ENCODE peak calls at places on chromosome 18, in five cellular contexts. One of them, this sample, is unnamed.

GRCh38 chr18:8329186-8329771 is 280.0 kb upstream of the RAB12 start:
- DNase-seq in A549: no peak
- DNase-seq in K562: no peak
- DNase-seq in GM12878: no peak
- DNase-seq in HepG2: peak
- DNase-seq in this sample: no peak

GRCh38 chr18:25228410-25228809 is 123.6 kb downstream of the ZNF521 start:
- DNase-seq in A549: no peak
- DNase-seq in K562: no peak
- DNase-seq in GM12878: no peak
- DNase-seq in HepG2: no peak
- DNase-seq in this sample: no peak

GRCh38 chr18:41524674-41525470 is 430.2 kb upstream of the PIK3C3 start:
- DNase-seq in A549: no peak
- DNase-seq in K562: no peak
- DNase-seq in GM12878: no peak
- DNase-seq in HepG2: no peak
- DNase-seq in this sample: no peak

GRCh38 chr18:5066380-5066977 is 130.6 kb downstream of the AKAIN1 start:
- DNase-seq in A549: no peak
- DNase-seq in K562: peak
- DNase-seq in GM12878: no peak
- DNase-seq in HepG2: peak
- DNase-seq in this sample: peak

GRCh38 chr18:34592961-34593382 is 117.1 kb upstream of the DTNA start:
- DNase-seq in A549: no peak
- DNase-seq in K562: no peak
- DNase-seq in GM12878: no peak
- DNase-seq in HepG2: no peak
- DNase-seq in this sample: no peak

GRCh38 chr18:67486534-67486933 is 30.0 kb downstream of the DSEL start:
- DNase-seq in A549: no peak
- DNase-seq in K562: no peak
- DNase-seq in GM12878: no peak
- DNase-seq in HepG2: no peak
- DNase-seq in this sample: no peak

GRCh38 chr18:37535968-37536367 is 29.6 kb downstream of the CELF4 start:
- DNase-seq in A549: no peak
- DNase-seq in K562: no peak
- DNase-seq in GM12878: no peak
- DNase-seq in HepG2: no peak
- DNase-seq in this sample: no peak

GRCh38 chr18:3498705-3499451 is 48.9 kb downstream of the TGIF1 start:
- DNase-seq in A549: peak
- DNase-seq in K562: no peak
- DNase-seq in GM12878: no peak
- DNase-seq in HepG2: no peak
- DNase-seq in this sample: peak

GRCh38 chr18:40687401-40687800 is 1267.6 kb upstream of the PIK3C3 start:
- DNase-seq in A549: no peak
- DNase-seq in K562: no peak
- DNase-seq in GM12878: no peak
- DNase-seq in HepG2: no peak
- DNase-seq in this sample: no peak

GRCh38 chr18:5455644-5456043 is 88.2 kb downstream of the EPB41L3 start:
- DNase-seq in A549: no peak
- DNase-seq in K562: no peak
- DNase-seq in GM12878: no peak
- DNase-seq in HepG2: no peak
- DNase-seq in this sample: no peak

GRCh38 chr18:76699923-76700322 is 122.4 kb upstream of the ZNF236 start:
- DNase-seq in A549: no peak
- DNase-seq in K562: no peak
- DNase-seq in GM12878: no peak
- DNase-seq in HepG2: no peak
- DNase-seq in this sample: no peak

GRCh38 chr18:51235011-51235789 is 37.7 kb upstream of the MEX3C start:
- DNase-seq in A549: peak
- DNase-seq in K562: no peak
- DNase-seq in GM12878: no peak
- DNase-seq in HepG2: no peak
- DNase-seq in this sample: peak

GRCh38 chr18:7482342-7482741 is 84.8 kb upstream of the PTPRM start:
- DNase-seq in A549: no peak
- DNase-seq in K562: no peak
- DNase-seq in GM12878: no peak
- DNase-seq in HepG2: no peak
- DNase-seq in this sample: no peak

GRCh38 chr18:26301681-26302080 is 75.4 kb downstream of the TAF4B start:
- DNase-seq in A549: no peak
- DNase-seq in K562: no peak
- DNase-seq in GM12878: no peak
- DNase-seq in HepG2: no peak
- DNase-seq in this sample: peak

GRCh38 chr18:58263733-58264469 is 219.9 kb downstream of the NEDD4L start:
- DNase-seq in A549: no peak
- DNase-seq in K562: no peak
- DNase-seq in GM12878: no peak
- DNase-seq in HepG2: no peak
- DNase-seq in this sample: no peak

GRCh38 chr18:31098878-31099277 is 3.3 kb downstream of the DSC2 start:
- DNase-seq in A549: no peak
- DNase-seq in K562: no peak
- DNase-seq in GM12878: no peak
- DNase-seq in HepG2: peak
- DNase-seq in this sample: no peak

GRCh38 chr18:67818432-67818831 is 301.9 kb upstream of the DSEL start:
- DNase-seq in A549: no peak
- DNase-seq in K562: no peak
- DNase-seq in GM12878: no peak
- DNase-seq in HepG2: no peak
- DNase-seq in this sample: no peak

GRCh38 chr18:42850174-42850766 is 265.2 kb downstream of the RIT2 start:
- DNase-seq in A549: no peak
- DNase-seq in K562: no peak
- DNase-seq in GM12878: no peak
- DNase-seq in HepG2: no peak
- DNase-seq in this sample: no peak

GRCh38 chr18:6370410-6370809 is 44.3 kb downstream of the L3MBTL4 start:
- DNase-seq in A549: no peak
- DNase-seq in K562: no peak
- DNase-seq in GM12878: no peak
- DNase-seq in HepG2: peak
- DNase-seq in this sample: no peak

GRCh38 chr18:24177499-24178133 is 38.8 kb downstream of the CABYR start:
- DNase-seq in A549: no peak
- DNase-seq in K562: no peak
- DNase-seq in GM12878: no peak
- DNase-seq in HepG2: no peak
- DNase-seq in this sample: no peak

GRCh38 chr18:77230645-77231044 is 19.0 kb upstream of the GALR1 start:
- DNase-seq in A549: no peak
- DNase-seq in K562: no peak
- DNase-seq in GM12878: no peak
- DNase-seq in HepG2: no peak
- DNase-seq in this sample: no peak

GRCh38 chr18:50218432-50219197 is 23.7 kb upstream of the MYO5B start:
- DNase-seq in A549: no peak
- DNase-seq in K562: no peak
- DNase-seq in GM12878: peak
- DNase-seq in HepG2: peak
- DNase-seq in this sample: peak

GRCh38 chr18:59005266-59005665 is 134.4 kb upstream of the SEC11C start:
- DNase-seq in A549: peak
- DNase-seq in K562: no peak
- DNase-seq in GM12878: no peak
- DNase-seq in HepG2: no peak
- DNase-seq in this sample: no peak

GRCh38 chr18:77397617-77398016 is 148.0 kb downstream of the GALR1 start:
- DNase-seq in A549: no peak
- DNase-seq in K562: no peak
- DNase-seq in GM12878: no peak
- DNase-seq in HepG2: no peak
- DNase-seq in this sample: no peak

GRCh38 chr18:48994044-48994651 is 43.4 kb upstream of the SMAD7 start:
- DNase-seq in A549: no peak
- DNase-seq in K562: no peak
- DNase-seq in GM12878: no peak
- DNase-seq in HepG2: peak
- DNase-seq in this sample: no peak

GRCh38 chr18:33304277-33304676 is 136.2 kb downstream of the CCDC178 start:
- DNase-seq in A549: no peak
- DNase-seq in K562: no peak
- DNase-seq in GM12878: no peak
- DNase-seq in HepG2: no peak
- DNase-seq in this sample: no peak

GRCh38 chr18:67525328-67526110 is 9.0 kb upstream of the DSEL start:
- DNase-seq in A549: peak
- DNase-seq in K562: no peak
- DNase-seq in GM12878: no peak
- DNase-seq in HepG2: peak
- DNase-seq in this sample: no peak

GRCh38 chr18:48680871-48681270 is 142.0 kb downstream of the CTIF start:
- DNase-seq in A549: no peak
- DNase-seq in K562: no peak
- DNase-seq in GM12878: no peak
- DNase-seq in HepG2: no peak
- DNase-seq in this sample: no peak

GRCh38 chr18:76495435-76496199 is 575 bp upstream of the ZNF516 start:
- DNase-seq in A549: peak
- DNase-seq in K562: no peak
- DNase-seq in GM12878: no peak
- DNase-seq in HepG2: peak
- DNase-seq in this sample: peak

GRCh38 chr18:27540126-27540525 is 355.0 kb upstream of the CHST9 start:
- DNase-seq in A549: no peak
- DNase-seq in K562: no peak
- DNase-seq in GM12878: no peak
- DNase-seq in HepG2: no peak
- DNase-seq in this sample: no peak

GRCh38 chr18:45249306-45249705 is 366.0 kb upstream of the SLC14A2 start:
- DNase-seq in A549: no peak
- DNase-seq in K562: no peak
- DNase-seq in GM12878: no peak
- DNase-seq in HepG2: no peak
- DNase-seq in this sample: no peak

GRCh38 chr18:54284967-54285785 is 15.9 kb downstream of the POLI start:
- DNase-seq in A549: no peak
- DNase-seq in K562: no peak
- DNase-seq in GM12878: peak
- DNase-seq in HepG2: no peak
- DNase-seq in this sample: no peak

GRCh38 chr18:3216987-3217386 is 2.8 kb downstream of the MYOM1 start:
- DNase-seq in A549: no peak
- DNase-seq in K562: no peak
- DNase-seq in GM12878: no peak
- DNase-seq in HepG2: no peak
- DNase-seq in this sample: no peak

GRCh38 chr18:24862225-24862893 is 401.9 kb downstream of the HRH4 start:
- DNase-seq in A549: no peak
- DNase-seq in K562: no peak
- DNase-seq in GM12878: no peak
- DNase-seq in HepG2: no peak
- DNase-seq in this sample: no peak

DNA sequence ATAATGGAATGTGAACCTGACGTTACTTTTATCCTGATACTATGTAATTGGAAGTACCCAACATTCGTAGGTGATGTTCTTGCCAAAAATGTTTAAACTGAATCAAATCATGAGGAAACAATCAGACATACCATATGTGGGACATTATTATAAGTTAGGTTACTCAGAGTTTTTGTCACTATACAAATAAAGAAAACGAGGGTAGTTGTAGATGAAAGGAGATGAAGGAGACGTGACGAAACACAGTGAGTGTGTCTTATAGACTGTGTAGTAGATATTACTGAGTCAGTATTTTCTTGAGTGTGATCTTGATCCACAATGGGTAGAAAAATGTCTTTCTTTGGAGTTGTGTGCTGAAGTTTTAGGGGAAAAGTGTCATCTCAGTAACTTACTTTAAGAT is 176.8 kb downstream of the ZNF407 start:
- DNase-seq in A549: no peak
- DNase-seq in K562: no peak
- DNase-seq in GM12878: no peak
- DNase-seq in HepG2: no peak
- DNase-seq in this sample: no peak
- TF ChIP-seq MYC in A549: no peak
- TF ChIP-seq MYC in K562: no peak
- TF ChIP-seq MYC in GM12878: no peak
- TF ChIP-seq MYC in HepG2: no peak
- TF ChIP-seq MYC in this sample: no peak

GRCh38 chr18:64993695-64994094 is 757.1 kb upstream of the CDH7 start:
- DNase-seq in A549: no peak
- DNase-seq in K562: no peak
- DNase-seq in GM12878: no peak
- DNase-seq in HepG2: no peak
- DNase-seq in this sample: no peak
- TF ChIP-seq MYC in A549: no peak
- TF ChIP-seq MYC in K562: no peak
- TF ChIP-seq MYC in GM12878: no peak
- TF ChIP-seq MYC in HepG2: no peak
- TF ChIP-seq MYC in this sample: no peak

DNA sequence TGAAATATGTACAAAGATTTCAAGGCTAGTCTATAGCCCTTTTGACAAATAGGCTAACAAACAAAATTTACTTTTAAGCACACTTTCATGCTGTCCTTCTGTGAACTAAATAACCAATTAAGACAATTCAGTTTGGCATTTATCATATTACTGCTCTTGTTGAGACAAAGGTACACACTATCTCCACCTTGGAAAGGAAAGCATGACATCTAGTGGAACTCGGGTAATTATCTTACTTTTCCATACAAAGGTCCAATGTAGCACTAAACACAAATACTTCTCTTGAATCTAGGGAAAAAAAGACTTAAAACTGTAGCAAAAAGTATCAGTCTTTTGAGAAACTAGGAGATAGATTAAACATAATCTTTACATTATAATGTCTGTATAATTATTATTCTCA is 125.0 kb upstream of the CD226 start:
- DNase-seq in A549: no peak
- DNase-seq in K562: no peak
- DNase-seq in GM12878: no peak
- DNase-seq in HepG2: peak
- DNase-seq in this sample: no peak
- TF ChIP-seq MYC in A549: no peak
- TF ChIP-seq MYC in K562: no peak
- TF ChIP-seq MYC in GM12878: no peak
- TF ChIP-seq MYC in HepG2: no peak
- TF ChIP-seq MYC in this sample: no peak

GRCh38 chr18:36402765-36403396 is 105.4 kb downstream of the FHOD3 start:
- DNase-seq in A549: no peak
- DNase-seq in K562: no peak
- DNase-seq in GM12878: no peak
- DNase-seq in HepG2: no peak
- DNase-seq in this sample: no peak
- TF ChIP-seq MYC in A549: no peak
- TF ChIP-seq MYC in K562: no peak
- TF ChIP-seq MYC in GM12878: no peak
- TF ChIP-seq MYC in HepG2: no peak
- TF ChIP-seq MYC in this sample: no peak